ENCODE peak calls at places on chromosomes 6 and 20, in four cellular contexts. S, N, O and I are unnamed samples.

GRCh38 chr6:170291271-170292110 is 613 bp upstream of the DLL1 start:
- DNase-seq in S (no peak), N (no peak), O (no peak), I (no peak)

GRCh38 chr20:63673951-63674350 is 15.8 kb downstream of the RTEL1 start:
- DNase-seq in S (no peak), N (no peak), O (no peak), I (no peak)

GRCh38 chr20:62832212-62832922 is 15.5 kb downstream of the COL9A3 start:
- DNase-seq in S (no peak), N (no peak), O (no peak), I (no peak)

GRCh38 chr20:19314619-19315018 is 102.2 kb downstream of the SLC24A3 start:
- DNase-seq in S (no peak), N (no peak), O (no peak), I (no peak)

GRCh38 chr6:25138697-25139051 is 140.5 kb upstream of the CARMIL1 start:
- DNase-seq in S (no peak), N (no peak), O (peak; percentile 11), I (no peak)

GRCh38 chr6:150599199-150600002 is at the start of gene PLEKHG1:
- DNase-seq in S (peak; percentile 32), N (peak; percentile 19), O (no peak), I (no peak)

GRCh38 chr6:10759312-10759839 is 11.8 kb downstream of the TMEM14B start:
- DNase-seq in S (peak; percentile 89), N (peak; percentile 91), O (peak; percentile 87), I (no peak)

GRCh38 chr6:106903299-106903698 is 71.2 kb downstream of the CD24 start:
- DNase-seq in S (no peak), N (no peak), O (no peak), I (no peak)

GRCh38 chr6:45590225-45590624 is 212.5 kb upstream of the SUPT3H start:
- DNase-seq in S (peak; percentile 92), N (peak; percentile 19), O (peak; percentile 43), I (no peak)

GRCh38 chr6:134247271-134247833 is 70.6 kb downstream of the SGK1 start:
- DNase-seq in S (no peak), N (no peak), O (no peak), I (no peak)

GRCh38 chr6:117483645-117484016 is 1.2 kb downstream of the DCBLD1 start:
- DNase-seq in S (no peak), N (no peak), O (no peak), I (no peak)

GRCh38 chr6:151413372-151414145 is 22.2 kb upstream of the ZBTB2 start:
- DNase-seq in S (no peak), N (no peak), O (no peak), I (no peak)

GRCh38 chr20:56626367-56627121 is 2.6 kb upstream of the TFAP2C start:
- DNase-seq in S (no peak), N (peak; percentile 45), O (no peak), I (no peak)

GRCh38 chr20:45484676-45485075 is 15.1 kb downstream of the WFDC2 start:
- DNase-seq in S (no peak), N (no peak), O (no peak), I (no peak)

GRCh38 chr20:19974621-19975435 is 42.3 kb upstream of the NAA20 start:
- DNase-seq in S (peak; percentile 94), N (peak; percentile 77), O (peak; percentile 96), I (peak; percentile 80)

GRCh38 chr6:163442336-163442735 is 27.8 kb downstream of the QKI start:
- DNase-seq in S (no peak), N (no peak), O (no peak), I (no peak)

GRCh38 chr6:163449076-163449475 is 34.6 kb downstream of the QKI start:
- DNase-seq in S (no peak), N (no peak), O (no peak), I (no peak)

GRCh38 chr6:163438940-163439335 is 24.4 kb downstream of the QKI start:
- DNase-seq in S (no peak), N (no peak), O (no peak), I (no peak)

GRCh38 chr6:163446529-163446928 is 32.0 kb downstream of the QKI start:
- DNase-seq in S (no peak), N (no peak), O (no peak), I (no peak)

GRCh38 chr6:163443985-163444553 is 29.6 kb downstream of the QKI start:
- DNase-seq in S (no peak), N (no peak), O (no peak), I (no peak)
- TF ChIP-seq CTCF in S (peak; percentile 17), N (no peak), O (peak; percentile 24), I (no peak)

GRCh38 chr20:31879143-31879987 is 8.9 kb downstream of the TTLL9 start:
- DNase-seq in S (peak; percentile 87), N (peak; percentile 98), O (peak; percentile 82), I (peak; percentile 91)
- TF ChIP-seq CTCF in S (no peak), N (no peak), O (peak; percentile 13), I (no peak)

GRCh38 chr6:33711140-33712129 is at the start of gene UQCC2:
- DNase-seq in S (peak; percentile 80), N (peak; percentile 95), O (peak; percentile 90), I (peak; percentile 88)
- TF ChIP-seq CTCF in S (peak; percentile 45), N (peak; percentile 64), O (peak; percentile 63), I (peak; percentile 56)

DNA sequence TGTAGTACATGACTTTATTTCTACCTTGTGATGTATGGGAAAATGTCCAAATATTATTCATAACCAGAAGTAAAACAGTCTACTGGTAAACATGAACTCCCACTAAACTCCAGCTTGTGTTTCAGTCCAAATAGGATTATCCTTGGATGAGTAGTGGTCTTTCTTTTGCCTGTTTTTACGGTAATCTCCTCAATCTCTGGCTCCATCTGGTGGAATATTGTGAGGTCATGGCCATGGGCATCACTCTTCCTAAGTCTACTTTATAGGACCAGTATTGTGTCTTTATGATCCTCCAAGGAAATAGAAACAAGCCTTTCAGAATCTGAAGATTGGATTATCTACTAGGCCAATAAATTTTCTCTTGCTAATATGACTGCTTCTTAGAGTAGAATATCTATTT is 505.0 kb downstream of the BMP2 start:
- DNase-seq in S (no peak), N (no peak), O (peak; percentile 26), I (no peak)
- TF ChIP-seq CTCF in S (peak; percentile 26), N (no peak), O (peak; percentile 62), I (no peak)

GRCh38 chr6:19214231-19214630 is 622.9 kb upstream of the ID4 start:
- DNase-seq in S (no peak), N (no peak), O (no peak), I (no peak)
- TF ChIP-seq CTCF in S (no peak), N (no peak), O (no peak), I (no peak)